ENCODE peak calls at places on chromosomes 12 and 14, in eight cellular contexts. R is GM20000, Q is AG04450, K is thoracic aorta, X is thyroid gland, Z is heart right ventricle, U is A549, O is GM13977. T is an unnamed sample.

GRCh38 chr14:91829511-91829910 is 37.8 kb downstream of the TC2N start:
- DNase-seq in Q (no peak), O (no peak), R (no peak), U (no peak), X (no peak), K (no peak), Z (no peak), T (no peak)

GRCh38 chr12:126770188-126770587 is 1496.8 kb upstream of the TMEM132C start:
- DNase-seq in K (no peak), O (no peak), Q (no peak), X (no peak), U (no peak), Z (no peak), R (no peak), T (no peak)

GRCh38 chr12:99618657-99619056 is 28.9 kb upstream of the GARIN6 start:
- DNase-seq in Q (no peak), Z (no peak), R (no peak), X (no peak), K (no peak), U (no peak), O (no peak), T (no peak)

GRCh38 chr14:106883218-106883692 is 1356.9 kb downstream of the TMEM121 start:
- DNase-seq in X (no peak), Z (peak; percentile 19), O (no peak), Q (no peak), K (no peak), U (peak; percentile 75), R (no peak), T (no peak)

GRCh38 chr14:88559852-88560251 is 3.0 kb upstream of the ZC3H14 start:
- DNase-seq in Z (no peak), R (no peak), K (no peak), U (peak; percentile 74), Q (peak; percentile 38), X (peak; percentile 53), O (no peak), T (no peak)

GRCh38 chr12:42893196-42893595 is 303.6 kb upstream of the PRICKLE1 start:
- DNase-seq in Q (no peak), R (no peak), Z (no peak), K (no peak), U (no peak), X (no peak), O (no peak), T (no peak)

GRCh38 chr14:50001999-50002925 is 109.4 kb downstream of the ARF6 start:
- DNase-seq in Z (peak; percentile 24), U (no peak), O (peak; percentile 82), X (peak; percentile 23), Q (no peak), R (peak; percentile 74), K (no peak), T (no peak)

GRCh38 chr12:132398386-132398991 is 69.1 kb upstream of the GALNT9 start:
- DNase-seq in U (no peak), R (no peak), Q (no peak), K (no peak), X (no peak), Z (no peak), O (no peak), T (no peak)

GRCh38 chr14:88908216-88908615 is 83.8 kb downstream of the TTC8 start:
- DNase-seq in K (no peak), Q (no peak), U (no peak), O (no peak), X (no peak), Z (no peak), R (no peak), T (no peak)

GRCh38 chr12:105334001-105334400 is 3.5 kb downstream of the C12orf75 start:
- DNase-seq in R (no peak), Q (no peak), X (no peak), K (no peak), Z (no peak), U (no peak), O (no peak), T (no peak)

GRCh38 chr14:54804720-54805060 is 97.9 kb downstream of the GCH1 start:
- DNase-seq in U (no peak), Z (no peak), Q (no peak), X (no peak), K (no peak), R (no peak), O (no peak), T (no peak)

GRCh38 chr12:127558363-127558762 is 708.6 kb upstream of the TMEM132C start:
- DNase-seq in Z (no peak), U (no peak), X (no peak), R (no peak), Q (no peak), K (no peak), O (no peak), T (no peak)

GRCh38 chr14:23672200-23672599 is 36.0 kb downstream of the DHRS2 start:
- DNase-seq in O (no peak), Z (no peak), R (no peak), X (no peak), K (no peak), Q (no peak), U (no peak), T (no peak)

GRCh38 chr14:105479438-105480164 is 5.0 kb downstream of the CRIP2 start:
- DNase-seq in U (no peak), K (no peak), Q (no peak), Z (peak; percentile 26), X (no peak), R (no peak), O (no peak), T (no peak)

GRCh38 chr12:99131761-99132199 is 486.7 kb downstream of the APAF1 start:
- DNase-seq in Z (peak; percentile 36), X (no peak), U (no peak), Q (no peak), R (peak; percentile 20), K (no peak), O (peak; percentile 6), T (no peak)

GRCh38 chr14:83257466-83258439 is 1724.1 kb upstream of the SEL1L start:
- DNase-seq in Q (no peak), Z (no peak), K (no peak), U (no peak), O (no peak), R (no peak), X (no peak), T (no peak)

GRCh38 chr12:47850153-47851084 is 30.7 kb upstream of the HDAC7 start:
- DNase-seq in U (no peak), Z (no peak), R (no peak), O (no peak), X (no peak), K (no peak), Q (no peak), T (no peak)
- TF ChIP-seq CTCF in U (no peak), Z (no peak), R (no peak), O (no peak), X (no peak), K (no peak), Q (no peak), T (no peak)

DNA sequence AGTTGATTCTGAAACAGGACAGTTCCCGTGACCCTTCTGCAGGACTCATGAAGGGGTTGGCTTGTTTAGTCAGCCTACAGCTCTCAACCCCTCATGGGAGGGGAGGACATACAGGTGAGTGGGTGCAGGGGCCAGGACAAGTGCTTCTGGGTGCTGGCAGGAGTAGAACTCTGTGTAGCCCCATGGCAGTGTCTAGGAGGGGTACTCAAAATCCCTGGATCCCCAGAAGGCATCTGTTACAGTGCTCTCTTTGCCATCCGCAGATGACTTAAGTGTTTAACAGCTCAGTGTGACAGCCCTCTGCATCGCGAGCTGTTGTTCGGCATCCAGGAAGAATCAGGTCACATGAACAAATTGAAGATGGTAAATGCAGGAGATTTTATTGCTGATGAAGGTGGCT is 91.0 kb downstream of the PIK3C2G start:
- DNase-seq in O (no peak), X (no peak), R (no peak), U (no peak), K (no peak), Q (no peak), Z (no peak), T (no peak)
- TF ChIP-seq CTCF in O (no peak), X (no peak), R (no peak), U (no peak), K (no peak), Q (no peak), Z (no peak), T (no peak)

GRCh38 chr14:79791055-79791732 is 420.1 kb downstream of the DIO2 start:
- DNase-seq in Z (no peak), O (no peak), K (no peak), X (no peak), Q (no peak), U (no peak), R (no peak), T (no peak)
- TF ChIP-seq CTCF in Z (no peak), O (no peak), K (no peak), X (no peak), Q (no peak), U (no peak), R (no peak), T (no peak)

GRCh38 chr12:29429999-29430698 is 49.2 kb upstream of the ERGIC2 start:
- DNase-seq in Z (no peak), R (no peak), K (no peak), U (no peak), X (no peak), O (no peak), Q (no peak), T (no peak)

GRCh38 chr12:29430699-29431044 is 49.7 kb upstream of the ERGIC2 start:
- DNase-seq in K (no peak), U (no peak), R (no peak), X (no peak), Z (no peak), O (no peak), Q (no peak), T (no peak)

GRCh38 chr12:29426516-29426915 is 45.5 kb upstream of the ERGIC2 start:
- DNase-seq in Z (no peak), R (no peak), Q (no peak), X (no peak), K (no peak), O (no peak), U (no peak), T (no peak)

GRCh38 chr12:29427964-29428363 is 47.0 kb upstream of the ERGIC2 start:
- DNase-seq in Q (no peak), R (peak; percentile 60), U (peak; percentile 9), Z (no peak), X (no peak), K (no peak), O (peak; percentile 52), T (no peak)

GRCh38 chr12:29428630-29429029 is 47.7 kb upstream of the ERGIC2 start:
- DNase-seq in Q (peak; percentile 11), X (no peak), K (no peak), R (peak; percentile 10), O (peak; percentile 4), Z (no peak), U (peak; percentile 10), T (no peak)
- TF ChIP-seq CTCF in Q (no peak), X (no peak), K (no peak), R (no peak), O (no peak), Z (no peak), U (no peak), T (no peak)

DNA sequence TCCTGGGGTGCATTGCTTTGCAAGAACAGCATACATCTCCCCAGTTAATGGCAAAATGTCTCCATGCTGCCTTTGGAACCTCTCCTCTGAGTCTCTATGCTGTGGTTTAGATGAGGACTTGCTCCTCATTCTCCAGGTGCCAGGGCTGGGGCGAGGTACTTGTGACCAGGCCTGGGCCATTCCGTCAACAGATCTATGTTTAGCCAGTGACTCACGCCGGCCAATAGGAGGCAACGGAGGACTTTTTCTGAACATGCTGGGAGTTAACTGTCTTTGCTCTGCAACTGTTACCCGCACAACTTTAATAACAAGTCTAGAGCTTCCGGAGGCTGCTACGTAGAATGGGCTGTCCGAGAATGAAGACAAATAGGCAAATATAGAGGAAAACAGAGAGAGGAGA is 214.2 kb downstream of the GLT1D1 start:
- DNase-seq in K (no peak), Z (no peak), U (no peak), O (no peak), X (no peak), R (no peak), Q (no peak), T (no peak)
- TF ChIP-seq CTCF in K (no peak), Z (no peak), U (no peak), O (no peak), X (no peak), R (no peak), Q (no peak), T (no peak)